ENCODE peak calls at places on chromosomes 11 and 22, in seven cellular contexts. M, A, Q, L, X, I and S are unnamed samples.

GRCh38 chr11:73265853-73266643 is 6.1 kb upstream of the P2RY6 start:
- DNase-seq in A (no peak), M (no peak), Q (no peak), L (no peak), I (no peak), X (peak; percentile 0), S (no peak)

GRCh38 chr11:128889657-128890213 is 1.4 kb upstream of the KCNJ5 start:
- DNase-seq in L (no peak), I (no peak), X (no peak), A (no peak), Q (no peak), M (no peak), S (no peak)

GRCh38 chr11:47946682-47947575 is 33.4 kb upstream of the PTPRJ start:
- DNase-seq in I (no peak), Q (peak; percentile 99), M (no peak), X (no peak), A (peak; percentile 92), L (no peak), S (peak; percentile 96)

GRCh38 chr11:76159983-76160661 is 46.2 kb downstream of the WNT11 start:
- DNase-seq in A (no peak), X (no peak), M (no peak), L (no peak), Q (no peak), I (no peak), S (no peak)

GRCh38 chr11:84249344-84250135 is 963.4 kb upstream of the CCDC90B start:
- DNase-seq in M (no peak), L (no peak), I (no peak), X (no peak), Q (peak; percentile 16), A (no peak), S (peak; percentile 12)

GRCh38 chr11:111633756-111634362 is 31.6 kb downstream of the SIK2 start:
- DNase-seq in L (no peak), I (peak; percentile 59), M (no peak), A (no peak), Q (peak; percentile 34), X (no peak), S (peak; percentile 43)

GRCh38 chr11:106001304-106002012 is 20.6 kb downstream of the MSANTD4 start:
- DNase-seq in A (no peak), X (no peak), L (no peak), Q (no peak), I (no peak), M (no peak), S (no peak)

GRCh38 chr22:32255726-32256125 is 579 bp upstream of the SLC5A4 start:
- DNase-seq in I (no peak), X (no peak), A (no peak), Q (no peak), M (no peak), L (no peak), S (no peak)

GRCh38 chr11:121253951-121254350 is 38.6 kb upstream of the SC5D start:
- DNase-seq in L (no peak), M (no peak), X (no peak), A (no peak), Q (no peak), I (no peak), S (no peak)

GRCh38 chr22:43337385-43337784 is 5.8 kb downstream of the SCUBE1 start:
- DNase-seq in M (no peak), X (no peak), A (no peak), L (no peak), Q (no peak), I (no peak), S (no peak)

GRCh38 chr11:16933756-16934603 is 80.2 kb downstream of the PLEKHA7 start:
- DNase-seq in A (no peak), X (no peak), M (no peak), Q (peak; percentile 22), L (no peak), I (no peak), S (peak; percentile 32)

GRCh38 chr11:70641366-70641765 is 243.0 kb downstream of the CTTN start:
- DNase-seq in L (no peak), X (peak; percentile 39), I (no peak), M (no peak), A (no peak), Q (no peak), S (no peak)

GRCh38 chr11:497565-498296 is 9.3 kb downstream of the RNH1 start:
- DNase-seq in I (no peak), X (no peak), Q (no peak), A (no peak), L (no peak), M (no peak), S (no peak)

GRCh38 chr22:45911601-45912271 is 65.2 kb downstream of the WNT7B start:
- DNase-seq in Q (peak; percentile 42), A (no peak), I (no peak), M (no peak), L (no peak), X (no peak), S (no peak)

GRCh38 chr22:29663230-29663826 is 56.5 kb upstream of the CABP7 start:
- DNase-seq in L (no peak), I (no peak), A (peak; percentile 43), Q (no peak), X (no peak), M (no peak), S (peak; percentile 19)

GRCh38 chr11:36296925-36297604 is 977 bp downstream of the PRR5L start:
- DNase-seq in A (peak; percentile 90), L (no peak), X (no peak), M (no peak), I (no peak), Q (peak; percentile 65), S (peak; percentile 42)

GRCh38 chr11:11372461-11372860 is 19.4 kb upstream of the CSNK2A3 start:
- DNase-seq in X (no peak), L (no peak), M (no peak), I (no peak), Q (no peak), A (no peak), S (no peak)

GRCh38 chr11:46942172-46942571 is 5.6 kb downstream of the CSTPP1 start:
- DNase-seq in M (no peak), Q (no peak), A (no peak), L (no peak), X (no peak), I (no peak), S (no peak)

GRCh38 chr11:124746621-124747243 is 5.3 kb downstream of the VSIG2 start:
- DNase-seq in Q (peak; percentile 71), X (peak; percentile 77), I (peak; percentile 84), A (no peak), M (peak; percentile 74), L (peak; percentile 81), S (peak; percentile 76)

GRCh38 chr11:24496371-24496727 is 504 bp upstream of the LUZP2 start:
- DNase-seq in I (no peak), X (no peak), Q (peak; percentile 16), L (no peak), M (no peak), A (no peak), S (peak; percentile 22)

GRCh38 chr22:49515486-49515885 is 312.2 kb downstream of the BRD1 start:
- DNase-seq in L (no peak), Q (no peak), X (no peak), I (no peak), A (no peak), M (no peak), S (no peak)
- TF ChIP-seq CTCF in L (no peak), Q (no peak), X (no peak), I (no peak), A (no peak), M (no peak), S (no peak)

DNA sequence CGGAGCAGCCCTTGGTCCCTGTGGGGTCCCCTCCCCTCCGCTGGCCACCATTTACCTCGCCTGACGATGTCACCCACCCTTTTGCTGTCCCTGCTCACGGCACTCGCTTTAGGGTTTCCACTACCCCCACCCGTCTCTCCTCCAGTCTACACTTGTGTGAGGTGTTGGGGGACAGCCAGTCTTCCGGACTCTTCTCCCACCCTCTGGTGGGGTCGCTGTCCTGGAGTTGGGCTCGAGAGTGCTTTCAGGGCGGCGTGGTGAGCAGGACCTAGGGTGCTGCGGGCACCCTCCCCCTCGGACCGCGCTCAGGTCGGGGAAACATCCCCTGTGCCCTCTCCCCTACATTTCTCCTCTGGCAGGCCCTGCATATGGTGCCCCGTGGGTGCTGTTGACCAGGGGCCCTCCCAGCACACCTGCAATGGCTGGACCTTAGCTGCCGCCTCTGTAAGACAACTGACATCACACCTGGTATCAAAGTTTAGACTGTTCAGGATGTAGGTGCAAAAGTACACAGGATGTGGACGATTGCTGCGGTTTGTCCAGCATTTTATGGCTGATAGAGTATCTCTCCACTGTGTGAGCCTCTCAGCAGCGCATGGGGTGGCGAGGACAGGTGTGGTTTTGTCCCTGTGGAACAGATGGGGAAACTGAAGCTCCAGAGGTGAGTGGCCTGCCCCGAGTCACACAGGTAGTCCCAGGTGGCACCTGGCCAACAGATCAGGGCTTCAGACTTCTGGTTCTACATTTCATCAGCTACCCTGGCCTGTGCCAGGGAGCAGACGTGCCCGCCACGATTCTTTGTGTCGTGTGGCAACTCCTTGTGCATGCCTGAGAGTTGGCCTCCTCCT is 1.1 kb downstream of the GRK2 start:
- DNase-seq in Q (no peak), A (no peak), L (peak; percentile 57), M (peak; percentile 34), X (no peak), I (peak; percentile 91), S (no peak)
- TF ChIP-seq CTCF in Q (no peak), A (no peak), L (no peak), M (no peak), X (no peak), I (no peak), S (no peak)

GRCh38 chr11:63710476-63711217 is 29.3 kb downstream of the RTN3 start:
- DNase-seq in M (no peak), X (no peak), I (no peak), L (no peak), A (peak; percentile 96), Q (peak; percentile 93), S (peak; percentile 78)
- TF ChIP-seq CTCF in M (no peak), X (no peak), I (no peak), L (no peak), A (peak; percentile 38), Q (peak; percentile 58), S (no peak)

DNA sequence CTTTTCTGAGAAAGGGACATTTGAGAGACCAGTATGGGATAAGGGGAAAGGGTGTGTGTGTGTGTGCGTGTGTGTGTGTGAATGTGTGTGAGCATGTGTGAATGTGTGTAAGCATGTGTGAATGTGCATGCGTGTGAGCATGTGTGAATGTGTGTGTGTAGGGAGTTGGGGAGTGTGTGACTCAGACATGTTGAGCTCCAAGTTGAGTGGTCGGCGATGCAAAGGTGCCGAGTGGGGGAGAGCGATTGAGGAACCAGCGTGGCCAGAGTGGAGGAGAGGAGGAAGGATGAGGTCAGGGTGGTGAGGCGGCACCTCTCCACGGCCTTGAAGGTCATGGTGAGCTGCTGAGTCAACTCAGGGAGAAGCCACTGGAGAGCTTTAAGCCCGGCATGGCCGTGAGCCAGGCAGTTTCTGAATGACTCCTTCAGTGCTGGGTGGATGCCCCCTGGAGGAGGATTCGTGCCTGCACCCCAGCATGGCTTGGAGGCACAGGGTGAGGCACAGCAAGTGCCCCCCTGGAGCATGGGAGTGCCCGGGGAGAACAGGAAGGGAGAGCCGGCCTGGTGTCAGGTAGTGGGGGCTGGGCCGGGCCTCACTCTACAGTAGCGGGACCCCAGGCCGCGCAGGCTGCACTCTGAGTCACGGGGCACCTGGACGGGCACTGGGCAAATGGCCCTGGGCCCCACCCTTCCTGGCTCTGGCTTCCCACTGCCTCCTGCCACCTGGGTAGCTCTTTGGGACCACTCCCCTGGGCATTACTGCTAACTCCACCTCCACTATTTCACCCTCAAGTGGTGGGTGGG is 8.2 kb upstream of the CCDC88B start:
- DNase-seq in I (peak; percentile 56), A (peak; percentile 63), L (peak; percentile 66), Q (peak; percentile 93), X (no peak), M (peak; percentile 53), S (peak; percentile 77)
- TF ChIP-seq CTCF in I (peak; percentile 50), A (peak; percentile 84), L (peak; percentile 8), Q (peak; percentile 81), X (peak; percentile 13), M (peak; percentile 51), S (peak; percentile 76)

GRCh38 chr22:37634505-37635002 is 4.9 kb upstream of the SH3BP1 start:
- DNase-seq in L (no peak), M (no peak), A (no peak), Q (peak; percentile 11), X (peak; percentile 22), I (no peak), S (peak; percentile 22)
- TF ChIP-seq CTCF in L (peak; percentile 15), M (no peak), A (peak; percentile 22), Q (peak; percentile 14), X (no peak), I (peak; percentile 16), S (peak; percentile 29)